ENCODE peak calls at places on chromosomes 7 and 10, in ten cellular contexts. Y, A, V, G, D, F, N, J, S and Z are unnamed samples.
A peak's percentile ranks its signal among the peaks of the same experiment; 100 is the strongest.

GRCh38 chr10:72736176-72736795 is 44.3 kb downstream of the MCU start:
- DNase-seq in Y (peak; percentile 49), A (no peak), V (no peak), G (no peak), D (no peak), F (no peak), N (no peak), J (no peak), S (no peak), Z (no peak)

GRCh38 chr10:14820010-14820774 is 17.6 kb downstream of the CDNF start:
- DNase-seq in Y (peak; percentile 95), A (no peak), V (peak; percentile 11), G (no peak), D (no peak), F (no peak), N (no peak), J (no peak), S (no peak), Z (no peak)

GRCh38 chr10:6108631-6109443 is 20.0 kb downstream of the RBM17 start:
- DNase-seq in Y (peak; percentile 61), A (no peak), V (peak; percentile 24), G (no peak), D (no peak), F (no peak), N (no peak), J (no peak), S (no peak), Z (no peak)

GRCh38 chr7:130400120-130400572 is 19.9 kb downstream of the CPA1 start:
- DNase-seq in Y (peak; percentile 58), A (no peak), V (peak; percentile 79), G (no peak), D (no peak), F (no peak), N (no peak), J (no peak), S (no peak), Z (no peak)

GRCh38 chr7:130989006-130989795 is 255.2 kb upstream of the KLF14 start:
- DNase-seq in Y (no peak), A (no peak), V (no peak), G (no peak), D (no peak), F (no peak), N (no peak), J (no peak), S (no peak), Z (no peak)

GRCh38 chr7:114793155-114793849 is 128.6 kb upstream of the MDFIC start:
- DNase-seq in Y (no peak), A (no peak), V (no peak), G (no peak), D (no peak), F (no peak), N (no peak), J (no peak), S (no peak), Z (no peak)

GRCh38 chr7:118059209-118059608 is 124.8 kb upstream of the LSM8 start:
- DNase-seq in Y (peak; percentile 14), A (no peak), V (no peak), G (no peak), D (no peak), F (no peak), N (no peak), J (no peak), S (no peak), Z (no peak)

GRCh38 chr10:119416855-119417254 is 125.7 kb downstream of the RGS10 start:
- DNase-seq in Y (peak; percentile 60), A (peak; percentile 81), V (peak; percentile 75), G (peak; percentile 78), D (peak; percentile 82), F (peak; percentile 71), N (peak; percentile 92), J (no peak), S (peak; percentile 67), Z (no peak)

GRCh38 chr7:132544999-132545398 is 31.3 kb downstream of the PLXNA4 start:
- DNase-seq in Y (no peak), A (no peak), V (no peak), G (no peak), D (no peak), F (no peak), N (no peak), J (no peak), S (no peak), Z (no peak)

GRCh38 chr10:100100651-100101525 is 19.2 kb upstream of the CPN1 start:
- DNase-seq in Y (peak; percentile 42), A (no peak), V (no peak), G (no peak), D (no peak), F (peak; percentile 63), N (no peak), J (no peak), S (no peak), Z (no peak)

GRCh38 chr10:110052911-110053310 is 45.1 kb downstream of the ADD3 start:
- DNase-seq in Y (no peak), A (no peak), V (no peak), G (no peak), D (no peak), F (no peak), N (no peak), J (no peak), S (no peak), Z (no peak)

GRCh38 chr7:3643091-3643490 is 342.0 kb downstream of the SDK1 start:
- DNase-seq in Y (no peak), A (no peak), V (no peak), G (no peak), D (no peak), F (no peak), N (no peak), J (no peak), S (no peak), Z (peak; percentile 70)

GRCh38 chr7:51152801-51153200 is 163.8 kb downstream of the COBL start:
- DNase-seq in Y (no peak), A (no peak), V (no peak), G (no peak), D (no peak), F (no peak), N (no peak), J (no peak), S (no peak), Z (no peak)

GRCh38 chr10:132162021-132162531 is 24.7 kb upstream of the DPYSL4 start:
- DNase-seq in Y (no peak), A (peak; percentile 26), V (no peak), G (peak; percentile 6), D (no peak), F (no peak), N (peak; percentile 41), J (no peak), S (no peak), Z (no peak)

GRCh38 chr10:34345383-34345782 is 469.7 kb downstream of the PARD3 start:
- DNase-seq in Y (no peak), A (no peak), V (no peak), G (no peak), D (no peak), F (no peak), N (no peak), J (no peak), S (no peak), Z (no peak)

GRCh38 chr7:105269397-105269796 is 119.3 kb downstream of the SRPK2 start:
- DNase-seq in Y (no peak), A (no peak), V (no peak), G (no peak), D (no peak), F (no peak), N (no peak), J (no peak), S (no peak), Z (no peak)
- H3K4me1 ChIP-seq in Y (peaks cover 7% of the 10 kb centered on the region), A (peaks cover 4% of the 10 kb centered on the region), V (peaks cover 34% of the 10 kb centered on the region), G (peaks cover 2% of the 10 kb centered on the region), D (peaks cover 47% of the 10 kb centered on the region), F (peaks cover 14% of the 10 kb centered on the region), N (peaks cover 36% of the 10 kb centered on the region), J (peaks cover 37% of the 10 kb centered on the region), S (no peaks in the 10 kb centered on the region), Z (peaks cover 30% of the 10 kb centered on the region)

DNA sequence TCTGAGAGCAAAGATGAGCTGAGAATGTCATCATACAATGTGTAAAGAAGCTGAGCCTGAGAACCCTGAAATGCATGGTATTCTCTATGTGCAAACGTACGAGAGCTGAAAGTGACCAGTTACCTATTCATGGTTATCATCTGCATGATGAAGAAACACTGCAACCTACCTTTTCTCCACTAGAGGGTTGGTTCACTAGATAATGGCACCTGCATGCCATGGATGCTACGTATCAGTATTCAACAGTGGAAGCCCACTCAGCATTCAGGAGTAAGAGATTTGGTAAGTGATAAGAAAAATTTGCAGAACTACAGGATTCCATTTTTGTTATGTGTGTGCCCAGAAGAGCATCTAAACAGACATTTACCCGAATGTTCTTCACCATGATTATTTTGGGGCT is 145.4 kb downstream of the PTPRN2 start:
- DNase-seq in Y (no peak), A (no peak), V (no peak), G (no peak), D (no peak), F (no peak), N (no peak), J (no peak), S (no peak), Z (no peak)
- TF ChIP-seq CTCF in Y (no peak), A (no peak), V (no peak), G (no peak), D (no peak), F (peak; percentile 12), N (no peak), J (no peak), S (no peak), Z (no peak)

GRCh38 chr7:1542841-1543747 is 12.6 kb downstream of the MAFK start:
- DNase-seq in Y (no peak), A (peak; percentile 64), V (no peak), G (no peak), D (no peak), F (peak; percentile 52), N (no peak), J (no peak), S (no peak), Z (no peak)
- TF ChIP-seq POLR2A in Y (peak; percentile 52), A (no peak), V (no peak), G (no peak), D (no peak), F (no peak), N (no peak), J (no peak), S (no peak), Z (no peak)

GRCh38 chr7:37346761-37347160 is 101.9 kb downstream of the ELMO1 start:
- DNase-seq in Y (no peak), A (no peak), V (no peak), G (no peak), D (no peak), F (no peak), N (no peak), J (no peak), S (no peak), Z (no peak)

GRCh38 chr7:37342665-37343471 is 105.8 kb downstream of the ELMO1 start:
- DNase-seq in Y (no peak), A (peak; percentile 48), V (peak; percentile 16), G (no peak), D (peak; percentile 31), F (no peak), N (peak; percentile 90), J (no peak), S (no peak), Z (no peak)

GRCh38 chr7:37342170-37342569 is 106.5 kb downstream of the ELMO1 start:
- DNase-seq in Y (no peak), A (no peak), V (no peak), G (no peak), D (no peak), F (no peak), N (no peak), J (no peak), S (no peak), Z (no peak)

GRCh38 chr7:37341033-37341630 is 107.5 kb downstream of the ELMO1 start:
- DNase-seq in Y (no peak), A (no peak), V (no peak), G (no peak), D (no peak), F (no peak), N (no peak), J (no peak), S (no peak), Z (no peak)

GRCh38 chr7:37344886-37345579 is 103.6 kb downstream of the ELMO1 start:
- DNase-seq in Y (no peak), A (no peak), V (no peak), G (no peak), D (no peak), F (no peak), N (no peak), J (no peak), S (no peak), Z (no peak)
- H3K4me1 ChIP-seq in Y (no peaks in the 10 kb centered on the region), A (peaks cover 10% of the 10 kb centered on the region), V (no peaks in the 10 kb centered on the region), G (peaks cover 2% of the 10 kb centered on the region), D (no peaks in the 10 kb centered on the region), F (no peaks in the 10 kb centered on the region), N (peaks cover 68% of the 10 kb centered on the region), J (peaks cover 5% of the 10 kb centered on the region), S (no peaks in the 10 kb centered on the region), Z (no peaks in the 10 kb centered on the region)